ENCODE peak calls at places on chromosomes 4 and X, in four cellular contexts. G is endodermal cell; F is naive thymus-derived CD8-positive, alpha-beta T cell; P is NCI-H2081. Y is an unnamed sample.

GRCh38 chrX:136656596-136656995 is 8.6 kb downstream of the CD40LG start:
- DNase-seq in G (no peak), F (no peak), P (no peak), Y (no peak)

GRCh38 chr4:48162162-48162561 is 28.1 kb upstream of the TXK start:
- DNase-seq in F (no peak), G (no peak), P (no peak), Y (no peak)

GRCh38 chrX:39670281-39670680 is 427.5 kb downstream of the BCOR start:
- DNase-seq in F (no peak), P (no peak), G (no peak), Y (no peak)

GRCh38 chr4:150348079-150348478 is 233.9 kb upstream of the MAB21L2 start:
- DNase-seq in G (no peak), P (no peak), F (no peak), Y (no peak)

GRCh38 chr4:2940267-2941137 is 22.7 kb downstream of the NOP14 start:
- DNase-seq in F (no peak), G (peak), P (no peak), Y (no peak)

GRCh38 chr4:88457307-88458090 is 580 bp downstream of the HERC5 start:
- DNase-seq in G (peak), F (no peak), P (peak), Y (no peak)

GRCh38 chr4:168769416-168769815 is 240.6 kb downstream of the CBR4 start:
- DNase-seq in G (no peak), F (no peak), P (no peak), Y (no peak)

GRCh38 chrX:51192104-51192503 is 140.5 kb upstream of the NUDT10 start:
- DNase-seq in P (no peak), G (peak), F (no peak), Y (no peak)

GRCh38 chr4:16505726-16506125 is 279.5 kb upstream of the TAPT1 start:
- DNase-seq in P (peak), F (no peak), G (peak), Y (no peak)

GRCh38 chr4:39043697-39044363 is 11.6 kb upstream of the TMEM156 start:
- DNase-seq in G (no peak), F (peak), P (no peak), Y (peak)

GRCh38 chr4:39044947-39045734 is 12.9 kb upstream of the TMEM156 start:
- DNase-seq in P (no peak), G (peak), F (peak), Y (peak)

GRCh38 chrX:68823413-68824151 is 5.2 kb upstream of the EFNB1 start:
- DNase-seq in F (no peak), P (no peak), G (no peak), Y (no peak)

GRCh38 chrX:151359341-151359740 is 37.7 kb upstream of the VMA21 start:
- DNase-seq in F (no peak), P (no peak), G (peak), Y (no peak)

GRCh38 chrX:68419934-68420333 is 13.4 kb downstream of the OPHN1 start:
- DNase-seq in F (no peak), P (no peak), G (no peak), Y (no peak)

GRCh38 chr4:89755210-89755609 is 81.8 kb downstream of the SNCA start:
- DNase-seq in F (no peak), G (no peak), P (no peak), Y (no peak)

GRCh38 chrX:87895421-87895820 is 377.8 kb downstream of the KLHL4 start:
- DNase-seq in P (no peak), G (no peak), F (no peak), Y (no peak)

GRCh38 chr4:128782875-128783614 is 26.5 kb upstream of the JADE1 start:
- DNase-seq in G (no peak), F (no peak), P (no peak), Y (no peak)

GRCh38 chr4:144574004-144574403 is 72.0 kb upstream of the HHIP start:
- DNase-seq in P (no peak), F (no peak), G (no peak), Y (peak)

GRCh38 chrX:39372126-39372525 is 570.9 kb downstream of the MID1IP1 start:
- DNase-seq in F (no peak), G (no peak), P (no peak), Y (no peak)

GRCh38 chrX:47311857-47312774 is 58.3 kb upstream of the ZNF157 start:
- DNase-seq in F (peak), G (peak), P (no peak), Y (no peak)

GRCh38 chr4:173386751-173387150 is 12.2 kb downstream of the SCRG1 start:
- DNase-seq in F (no peak), G (no peak), P (no peak), Y (no peak)

GRCh38 chr4:26238782-26239647 is 81.8 kb upstream of the RBPJ start:
- DNase-seq in P (peak), F (no peak), G (peak), Y (no peak)

GRCh38 chr4:181661090-181661489 is 582.1 kb upstream of the TENM3 start:
- DNase-seq in G (no peak), P (no peak), F (no peak), Y (no peak)

GRCh38 chr4:159349332-159349731 is 246.5 kb downstream of the RAPGEF2 start:
- DNase-seq in G (no peak), P (no peak), F (no peak), Y (no peak)

GRCh38 chr4:52729586-52729985 is 21.6 kb downstream of the ERVMER34-1 start:
- DNase-seq in F (no peak), G (no peak), P (no peak), Y (no peak)

GRCh38 chrX:17369294-17369693 is 5.7 kb upstream of the NHS start:
- DNase-seq in P (no peak), G (no peak), F (no peak), Y (no peak)

GRCh38 chr4:80732010-80732409 is 298.5 kb upstream of the BMP3 start:
- DNase-seq in G (no peak), F (no peak), P (no peak), Y (no peak)

GRCh38 chr4:91113130-91113706 is 986.0 kb downstream of the CCSER1 start:
- DNase-seq in F (no peak), G (no peak), P (peak), Y (no peak)

Y was measured in B cell.